ENCODE peak calls at places on chromosomes 12 and 14, in four cellular contexts. One of them, this sample, is unnamed.

GRCh38 chr14:72643317-72643801 is 250.5 kb downstream of the DPF3 start:
- DNase-seq in K562: no peak
- DNase-seq in A549: peak
- DNase-seq in HepG2: no peak
- DNase-seq in this sample: peak

GRCh38 chr12:64672925-64673409 is 62.7 kb downstream of the RASSF3 start:
- DNase-seq in K562: peak
- DNase-seq in A549: no peak
- DNase-seq in HepG2: peak
- DNase-seq in this sample: peak

GRCh38 chr14:103808403-103809001 is 38.9 kb downstream of the PPP1R13B start:
- DNase-seq in K562: peak
- DNase-seq in A549: peak
- DNase-seq in HepG2: peak
- DNase-seq in this sample: peak

GRCh38 chr12:20280515-20280914 is 87.8 kb upstream of the PDE3A start:
- DNase-seq in K562: no peak
- DNase-seq in A549: no peak
- DNase-seq in HepG2: no peak
- DNase-seq in this sample: no peak

GRCh38 chr12:54304187-54304810 is 3.5 kb upstream of the NFE2 start:
- DNase-seq in K562: peak
- DNase-seq in A549: no peak
- DNase-seq in HepG2: peak
- DNase-seq in this sample: no peak

GRCh38 chr14:81831128-81831815 is 297.6 kb upstream of the SEL1L start:
- DNase-seq in K562: no peak
- DNase-seq in A549: no peak
- DNase-seq in HepG2: no peak
- DNase-seq in this sample: no peak

GRCh38 chr12:26749781-26750180 is 83.2 kb downstream of the ITPR2 start:
- DNase-seq in K562: no peak
- DNase-seq in A549: no peak
- DNase-seq in HepG2: no peak
- DNase-seq in this sample: no peak

GRCh38 chr12:110317921-110318320 is 36.9 kb downstream of the ATP2A2 start:
- DNase-seq in K562: no peak
- DNase-seq in A549: no peak
- DNase-seq in HepG2: no peak
- DNase-seq in this sample: peak

GRCh38 chr14:30193791-30194407 is 266.3 kb upstream of the PRKD1 start:
- DNase-seq in K562: no peak
- DNase-seq in A549: no peak
- DNase-seq in HepG2: no peak
- DNase-seq in this sample: peak

GRCh38 chr14:65231286-65231980 is 129.1 kb upstream of the MAX start:
- DNase-seq in K562: no peak
- DNase-seq in A549: no peak
- DNase-seq in HepG2: peak
- DNase-seq in this sample: no peak

GRCh38 chr14:104876251-104876699 is 11.2 kb downstream of the CEP170B start:
- DNase-seq in K562: peak
- DNase-seq in A549: peak
- DNase-seq in HepG2: no peak
- DNase-seq in this sample: peak

GRCh38 chr12:33977887-33978286 is 44.4 kb upstream of the ALG10 start:
- DNase-seq in K562: no peak
- DNase-seq in A549: no peak
- DNase-seq in HepG2: no peak
- DNase-seq in this sample: no peak

GRCh38 chr14:79265366-79265765 is 945.9 kb downstream of the DIO2 start:
- DNase-seq in K562: no peak
- DNase-seq in A549: no peak
- DNase-seq in HepG2: no peak
- DNase-seq in this sample: peak

GRCh38 chr12:31589896-31590729 is 823 bp downstream of the DENND5B start:
- DNase-seq in K562: peak
- DNase-seq in A549: peak
- DNase-seq in HepG2: peak
- DNase-seq in this sample: peak

GRCh38 chr12:124765571-124766489 is 97.8 kb downstream of the SCARB1 start:
- DNase-seq in K562: no peak
- DNase-seq in A549: no peak
- DNase-seq in HepG2: no peak
- DNase-seq in this sample: no peak

GRCh38 chr12:40344312-40344711 is 119.5 kb downstream of the LRRK2 start:
- DNase-seq in K562: no peak
- DNase-seq in A549: no peak
- DNase-seq in HepG2: no peak
- DNase-seq in this sample: no peak

GRCh38 chr12:110916295-110916875 is 4.0 kb downstream of the MYL2 start:
- DNase-seq in K562: no peak
- DNase-seq in A549: no peak
- DNase-seq in HepG2: no peak
- DNase-seq in this sample: no peak

GRCh38 chr14:50362791-50363733 is 33.6 kb downstream of the CDKL1 start:
- DNase-seq in K562: no peak
- DNase-seq in A549: no peak
- DNase-seq in HepG2: no peak
- DNase-seq in this sample: peak

GRCh38 chr12:67433393-67434175 is 164.4 kb downstream of the CAND1 start:
- DNase-seq in K562: no peak
- DNase-seq in A549: no peak
- DNase-seq in HepG2: no peak
- DNase-seq in this sample: peak

GRCh38 chr14:28571636-28572035 is 195.0 kb upstream of the FOXG1 start:
- DNase-seq in K562: no peak
- DNase-seq in A549: no peak
- DNase-seq in HepG2: no peak
- DNase-seq in this sample: no peak

GRCh38 chr12:103745962-103746361 is 95.1 kb downstream of the NT5DC3 start:
- DNase-seq in K562: no peak
- DNase-seq in A549: no peak
- DNase-seq in HepG2: no peak
- DNase-seq in this sample: no peak

GRCh38 chr14:102630405-102630804 is 38.0 kb downstream of the RCOR1 start:
- DNase-seq in K562: no peak
- DNase-seq in A549: no peak
- DNase-seq in HepG2: no peak
- DNase-seq in this sample: no peak

GRCh38 chr12:69821441-69822204 is 3.4 kb upstream of the MYRFL start:
- DNase-seq in K562: peak
- DNase-seq in A549: no peak
- DNase-seq in HepG2: no peak
- DNase-seq in this sample: peak

GRCh38 chr12:29543036-29543435 is 45.5 kb upstream of the OVCH1 start:
- DNase-seq in K562: no peak
- DNase-seq in A549: no peak
- DNase-seq in HepG2: no peak
- DNase-seq in this sample: no peak

GRCh38 chr12:19689801-19690472 is 250.6 kb downstream of the AEBP2 start:
- DNase-seq in K562: no peak
- DNase-seq in A549: no peak
- DNase-seq in HepG2: no peak
- DNase-seq in this sample: no peak

GRCh38 chr12:118370601-118371000 is 2.1 kb downstream of the TAOK3 start:
- DNase-seq in K562: no peak
- DNase-seq in A549: no peak
- DNase-seq in HepG2: no peak
- DNase-seq in this sample: no peak

GRCh38 chr12:21675096-21675495 is 17.5 kb upstream of the LDHB start:
- DNase-seq in K562: no peak
- DNase-seq in A549: no peak
- DNase-seq in HepG2: no peak
- DNase-seq in this sample: no peak

GRCh38 chr12:1660304-1661187 is 30.3 kb upstream of the ADIPOR2 start:
- DNase-seq in K562: no peak
- DNase-seq in A549: no peak
- DNase-seq in HepG2: peak
- DNase-seq in this sample: no peak

GRCh38 chr14:39232554-39233415 is 930 bp upstream of the MIA2 start:
- DNase-seq in K562: no peak
- DNase-seq in A549: no peak
- DNase-seq in HepG2: peak
- DNase-seq in this sample: peak

GRCh38 chr14:55582741-55583140 is 2.7 kb downstream of the KTN1 start:
- DNase-seq in K562: no peak
- DNase-seq in A549: no peak
- DNase-seq in HepG2: no peak
- DNase-seq in this sample: no peak

GRCh38 chr12:116592116-116592637 is 33.0 kb downstream of the MAP1LC3B2 start:
- DNase-seq in K562: no peak
- DNase-seq in A549: no peak
- DNase-seq in HepG2: no peak
- DNase-seq in this sample: no peak

GRCh38 chr14:47596860-47597259 is 78.5 kb downstream of the MDGA2 start:
- DNase-seq in K562: no peak
- DNase-seq in A549: no peak
- DNase-seq in HepG2: no peak
- DNase-seq in this sample: no peak

DNA sequence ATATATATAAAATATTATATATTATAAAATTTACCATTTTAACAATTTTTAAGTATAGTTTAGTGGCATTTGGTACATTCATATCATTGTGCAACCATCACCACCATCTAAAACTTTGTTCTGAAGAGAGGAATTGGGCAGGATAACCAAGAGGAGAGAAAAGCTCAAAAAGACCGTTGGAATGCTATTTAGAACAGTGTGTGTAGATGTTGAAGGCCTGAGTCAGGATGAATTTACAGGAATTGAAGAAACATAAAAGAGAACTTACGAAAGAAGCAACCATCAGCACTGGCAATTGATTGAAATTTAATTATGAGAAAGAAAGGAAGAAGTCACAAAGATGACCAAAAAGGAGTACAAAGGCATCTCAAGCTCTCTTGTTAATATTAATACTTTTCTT is 196.9 kb upstream of the PWP1 start:
- DNase-seq in K562: no peak
- DNase-seq in A549: no peak
- DNase-seq in HepG2: no peak
- DNase-seq in this sample: peak
- TF ChIP-seq MAZ in K562: no peak
- TF ChIP-seq MAZ in A549: no peak
- TF ChIP-seq MAZ in HepG2: no peak
- TF ChIP-seq MAZ in this sample: no peak

DNA sequence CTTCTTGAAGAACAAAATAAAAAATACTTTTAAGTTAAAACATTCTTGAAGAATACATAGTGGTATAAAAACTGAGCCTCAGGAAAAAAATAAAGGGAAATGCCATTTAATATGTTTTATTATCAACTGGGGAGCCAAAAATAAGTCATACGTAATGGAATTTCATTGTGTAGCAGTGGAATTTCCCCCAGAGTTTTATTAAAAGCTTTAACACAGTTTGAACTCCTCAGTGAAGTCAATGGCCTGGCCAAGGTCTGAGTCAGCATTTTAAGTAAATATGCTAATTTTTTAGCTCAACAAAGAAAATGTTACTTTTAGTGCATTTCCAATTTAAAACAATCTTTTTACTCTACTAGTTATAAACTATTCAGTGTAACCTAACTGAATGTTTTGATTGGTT is 350.1 kb upstream of the ATP2B1 start:
- DNase-seq in K562: no peak
- DNase-seq in A549: no peak
- DNase-seq in HepG2: no peak
- DNase-seq in this sample: peak
- TF ChIP-seq MAZ in K562: no peak
- TF ChIP-seq MAZ in A549: no peak
- TF ChIP-seq MAZ in HepG2: no peak
- TF ChIP-seq MAZ in this sample: no peak

DNA sequence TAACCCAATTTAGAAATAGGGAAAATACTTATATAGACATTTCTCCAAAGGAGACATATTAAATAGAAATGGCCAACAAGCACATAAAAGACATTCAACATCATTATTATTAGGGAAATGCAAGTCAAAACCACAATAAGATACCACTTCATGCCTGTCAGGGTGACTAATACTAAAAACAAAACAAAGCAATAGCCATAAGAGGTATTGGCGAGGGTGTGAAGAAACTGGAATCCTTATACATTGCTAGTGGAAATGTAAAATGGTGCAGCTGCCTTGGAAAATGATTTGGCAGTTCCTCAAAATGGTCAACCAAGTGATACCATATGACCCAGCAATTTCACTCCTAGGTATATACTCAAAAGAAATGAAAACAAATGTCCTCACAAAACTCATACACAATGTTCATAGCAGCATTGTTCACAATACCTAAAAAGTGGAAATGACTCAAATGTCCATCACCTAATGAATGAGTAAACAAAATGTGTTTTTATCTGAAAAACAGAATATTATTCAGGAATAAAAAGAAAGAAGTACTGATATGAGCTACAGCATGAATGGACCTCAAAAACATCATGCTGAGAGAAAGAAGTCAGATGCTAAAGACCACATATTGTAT is 26.9 kb downstream of the GPR135 start:
- DNase-seq in K562: no peak
- DNase-seq in A549: no peak
- DNase-seq in HepG2: no peak
- DNase-seq in this sample: peak
- TF ChIP-seq MAZ in K562: no peak
- TF ChIP-seq MAZ in A549: no peak
- TF ChIP-seq MAZ in HepG2: no peak
- TF ChIP-seq MAZ in this sample: no peak

GRCh38 chr12:57234233-57234570 is 4.7 kb downstream of the SHMT2 start:
- DNase-seq in K562: no peak
- DNase-seq in A549: no peak
- DNase-seq in HepG2: no peak
- DNase-seq in this sample: no peak

GRCh38 chr12:57235012-57235727 is 5.7 kb downstream of the SHMT2 start:
- DNase-seq in K562: peak
- DNase-seq in A549: no peak
- DNase-seq in HepG2: peak
- DNase-seq in this sample: peak

GRCh38 chr12:57233357-57234232 is 4.1 kb downstream of the SHMT2 start:
- DNase-seq in K562: no peak
- DNase-seq in A549: no peak
- DNase-seq in HepG2: no peak
- DNase-seq in this sample: peak

GRCh38 chr12:57235728-57236131 is 6.2 kb downstream of the SHMT2 start:
- DNase-seq in K562: peak
- DNase-seq in A549: no peak
- DNase-seq in HepG2: no peak
- DNase-seq in this sample: no peak

DNA sequence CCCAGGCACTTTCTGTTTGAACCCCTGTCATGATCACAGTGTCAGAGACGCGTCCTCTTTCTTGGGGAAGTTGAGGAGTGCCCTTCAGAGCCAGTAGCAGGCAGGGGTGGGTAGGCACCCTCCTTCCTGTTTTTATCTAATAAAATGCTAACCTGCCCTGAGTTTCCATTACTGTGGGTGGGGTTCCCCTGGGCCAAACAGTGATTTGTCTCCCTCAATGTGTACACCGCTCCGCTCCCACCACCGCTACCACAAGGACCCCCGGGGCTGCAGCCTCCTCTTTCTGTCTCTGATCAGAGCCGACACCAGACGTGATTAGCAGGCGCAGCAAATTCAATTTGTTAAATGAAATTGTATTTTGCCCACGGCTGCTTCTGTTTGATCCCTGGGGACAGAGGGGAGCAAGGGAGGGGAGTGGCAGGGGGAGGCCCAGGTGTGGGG is 5.1 kb downstream of the SHMT2 start:
- DNase-seq in K562: no peak
- DNase-seq in A549: no peak
- DNase-seq in HepG2: no peak
- DNase-seq in this sample: no peak
- TF ChIP-seq MAZ in K562: no peak
- TF ChIP-seq MAZ in A549: no peak
- TF ChIP-seq MAZ in HepG2: no peak
- TF ChIP-seq MAZ in this sample: no peak

This sample was measured in IMR-90.